ENCODE peak calls at places on chromosome 1, in nine cellular contexts. A is HCT116, S is esophagus squamous epithelium, C is DND-41, V is SJSA1, I is GM06990, T is cardiac muscle cell, J is thoracic aorta, N is psoas muscle. O is an unnamed sample.

GRCh38 chr1:17307946-17308345 is at the start of gene PADI4:
- DNase-seq in A (no peak), S (no peak), C (no peak), V (no peak), I (no peak), T (no peak), J (no peak), N (no peak), O (no peak)

GRCh38 chr1:178353524-178353923 is 143.2 kb downstream of the CLEC20A start:
- DNase-seq in A (no peak), S (no peak), C (no peak), V (no peak), I (no peak), T (no peak), J (no peak), N (no peak), O (no peak)

GRCh38 chr1:108070662-108071061 is 105.7 kb upstream of the VAV3 start:
- DNase-seq in A (no peak), S (no peak), C (no peak), V (no peak), I (no peak), T (no peak), J (no peak), N (no peak), O (no peak)

GRCh38 chr1:18901147-18901951 is 1.0 kb downstream of the ALDH4A1 start:
- DNase-seq in A (no peak), S (no peak), C (no peak), V (no peak), I (no peak), T (no peak), J (no peak), N (no peak), O (no peak)

GRCh38 chr1:26288311-26288941 is 8.5 kb downstream of the SH3BGRL3 start:
- DNase-seq in A (no peak), S (no peak), C (peak), V (no peak), I (peak), T (no peak), J (no peak), N (peak), O (no peak)

GRCh38 chr1:202810193-202810614 is 550 bp upstream of the PCAT6 start:
- DNase-seq in A (no peak), S (no peak), C (no peak), V (no peak), I (no peak), T (no peak), J (no peak), N (no peak), O (no peak)

GRCh38 chr1:160032165-160032827 is 506 bp upstream of the PIGM start:
- DNase-seq in A (no peak), S (no peak), C (peak), V (peak), I (no peak), T (no peak), J (no peak), N (no peak), O (no peak)

GRCh38 chr1:23720256-23720995 is 22.8 kb upstream of the ELOA start:
- DNase-seq in A (no peak), S (no peak), C (no peak), V (no peak), I (peak), T (no peak), J (no peak), N (no peak), O (no peak)

GRCh38 chr1:174912243-174912642 is 87.5 kb upstream of the CACYBP start:
- DNase-seq in A (no peak), S (no peak), C (no peak), V (no peak), I (peak), T (no peak), J (no peak), N (no peak), O (no peak)

GRCh38 chr1:24898152-24898908 is 31.7 kb downstream of the RUNX3 start:
- DNase-seq in A (peak), S (no peak), C (peak), V (peak), I (no peak), T (peak), J (no peak), N (no peak), O (peak)

GRCh38 chr1:30748098-30748698 is 9.4 kb downstream of the LAPTM5 start:
- DNase-seq in A (no peak), S (no peak), C (peak), V (no peak), I (peak), T (no peak), J (no peak), N (no peak), O (no peak)

GRCh38 chr1:74650561-74650960 is 23.0 kb downstream of the ERICH3 start:
- DNase-seq in A (no peak), S (no peak), C (no peak), V (peak), I (no peak), T (no peak), J (no peak), N (no peak), O (no peak)

GRCh38 chr1:230105754-230106625 is 39.0 kb downstream of the GALNT2 start:
- DNase-seq in A (peak), S (no peak), C (no peak), V (no peak), I (peak), T (no peak), J (no peak), N (no peak), O (no peak)

GRCh38 chr1:46278807-46279206 is 24.6 kb downstream of the LRRC41 start:
- DNase-seq in A (no peak), S (no peak), C (no peak), V (no peak), I (no peak), T (no peak), J (no peak), N (peak), O (no peak)

GRCh38 chr1:153793261-153793972 is 18.2 kb downstream of the SLC27A3 start:
- DNase-seq in A (no peak), S (no peak), C (no peak), V (no peak), I (no peak), T (no peak), J (no peak), N (peak), O (no peak)

GRCh38 chr1:207500306-207500705 is 4.3 kb downstream of the CR1 start:
- DNase-seq in A (no peak), S (no peak), C (no peak), V (no peak), I (no peak), T (no peak), J (no peak), N (no peak), O (no peak)

GRCh38 chr1:207494171-207494570 is 1.8 kb upstream of the CR1 start:
- DNase-seq in A (no peak), S (no peak), C (no peak), V (no peak), I (no peak), T (no peak), J (no peak), N (no peak), O (no peak)

GRCh38 chr1:207499573-207499972 is 3.6 kb downstream of the CR1 start:
- DNase-seq in A (peak), S (peak), C (peak), V (peak), I (no peak), T (peak), J (no peak), N (peak), O (peak)

GRCh38 chr1:207495816-207496792 is at the start of gene CR1:
- DNase-seq in A (no peak), S (no peak), C (peak), V (no peak), I (peak), T (peak), J (no peak), N (peak), O (no peak)

GRCh38 chr1:207497951-207498350 is 2.0 kb downstream of the CR1 start:
- DNase-seq in A (no peak), S (no peak), C (no peak), V (no peak), I (no peak), T (no peak), J (no peak), N (no peak), O (no peak)
- H3K4me3 ChIP-seq in A (no peak), S (no peak), C (no peak), V (no peak), I (peak), T (no peak), J (no peak), N (no peak), O (no peak)

GRCh38 chr1:228456252-228457016 is 30.7 kb upstream of the RNF187 start:
- DNase-seq in A (no peak), S (no peak), C (no peak), V (no peak), I (no peak), T (no peak), J (no peak), N (no peak), O (no peak)
- H3K4me3 ChIP-seq in A (peak), S (peak), C (no peak), V (peak), I (peak), T (peak), J (peak), N (peak), O (peak)

GRCh38 chr1:220892086-220892376 is 12.8 kb downstream of the HLX start:
- DNase-seq in A (no peak), S (no peak), C (no peak), V (no peak), I (no peak), T (no peak), J (no peak), N (no peak), O (no peak)

GRCh38 chr1:220892997-220893700 is 13.9 kb downstream of the HLX start:
- DNase-seq in A (no peak), S (no peak), C (no peak), V (no peak), I (no peak), T (no peak), J (no peak), N (no peak), O (no peak)

GRCh38 chr1:220894025-220894923 is 15.0 kb downstream of the HLX start:
- DNase-seq in A (no peak), S (no peak), C (no peak), V (no peak), I (no peak), T (peak), J (no peak), N (no peak), O (no peak)

GRCh38 chr1:220894924-220895256 is 15.6 kb downstream of the HLX start:
- DNase-seq in A (no peak), S (no peak), C (no peak), V (no peak), I (no peak), T (no peak), J (no peak), N (no peak), O (no peak)

GRCh38 chr1:220893701-220894024 is 14.4 kb downstream of the HLX start:
- DNase-seq in A (no peak), S (no peak), C (no peak), V (no peak), I (no peak), T (no peak), J (no peak), N (no peak), O (no peak)
- H3K4me3 ChIP-seq in A (no peak), S (no peak), C (no peak), V (no peak), I (no peak), T (peak), J (peak), N (peak), O (peak)

DNA sequence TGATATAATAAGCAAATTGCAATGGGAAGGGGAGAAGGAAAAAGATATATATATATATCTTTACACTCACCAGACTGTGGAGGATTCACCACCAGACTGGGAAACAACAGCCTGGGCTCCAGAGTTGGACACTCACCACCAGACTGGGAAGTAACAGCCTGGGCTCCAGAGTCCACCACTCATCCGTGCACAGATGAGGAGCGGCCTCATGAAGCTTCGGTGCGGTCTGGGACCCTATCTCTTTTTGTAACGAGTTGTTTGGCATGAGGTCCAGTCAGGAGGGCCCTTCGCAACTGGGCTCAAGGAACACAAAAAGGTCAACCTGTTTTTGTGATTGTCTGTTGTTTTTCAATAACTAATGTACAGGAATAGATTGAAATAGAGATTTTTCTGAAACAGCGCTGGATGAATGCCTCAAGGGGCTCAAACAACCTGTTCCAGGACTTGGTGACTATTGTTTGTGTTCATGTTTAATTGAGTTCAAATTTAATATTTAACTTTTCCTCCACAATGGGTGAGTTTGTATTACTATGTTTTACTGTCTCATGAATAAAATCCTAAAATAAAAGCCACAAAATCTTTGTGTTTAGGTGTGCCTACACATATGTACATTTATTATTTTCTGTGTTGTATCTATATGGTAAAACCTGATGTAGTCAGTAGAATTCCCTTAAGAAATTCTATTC is 40.1 kb downstream of the S100A10 start:
- DNase-seq in A (no peak), S (no peak), C (no peak), V (no peak), I (no peak), T (no peak), J (no peak), N (no peak), O (no peak)
- H3K4me3 ChIP-seq in A (no peak), S (no peak), C (no peak), V (no peak), I (no peak), T (no peak), J (no peak), N (no peak), O (no peak)

DNA sequence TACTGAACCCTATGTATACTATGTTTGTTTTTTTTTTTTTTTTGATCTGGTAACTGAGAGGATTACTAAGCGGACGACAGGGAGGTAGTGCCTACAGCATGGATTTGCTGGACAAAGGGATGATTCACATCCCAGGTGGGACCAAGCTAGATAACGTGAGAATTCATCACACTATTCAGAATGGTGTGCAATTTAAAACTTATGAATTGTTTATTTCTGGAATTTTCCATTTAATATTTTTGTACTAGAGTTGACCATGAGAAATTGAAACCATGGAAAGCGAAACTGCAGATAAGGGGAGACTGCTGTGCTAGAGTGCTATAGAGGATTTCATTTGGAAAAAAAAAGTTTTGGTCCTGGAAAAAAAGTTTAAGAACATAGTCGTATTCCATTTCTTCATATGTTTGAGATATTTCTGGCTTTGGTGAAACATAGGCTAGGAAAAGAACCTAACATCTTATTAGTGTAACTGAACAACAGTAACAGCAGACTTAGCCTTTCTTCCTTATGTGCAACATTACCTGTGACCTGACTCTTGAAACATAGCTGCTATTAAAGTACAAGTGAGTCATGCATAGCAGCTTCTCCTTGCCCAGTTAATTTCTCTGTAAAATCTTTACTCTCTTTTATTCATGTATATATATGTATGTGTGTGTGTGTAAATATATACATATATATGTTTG is 202.5 kb downstream of the FGGY start:
- DNase-seq in A (no peak), S (no peak), C (no peak), V (no peak), I (no peak), T (no peak), J (no peak), N (no peak), O (no peak)
- H3K4me3 ChIP-seq in A (no peak), S (no peak), C (no peak), V (no peak), I (no peak), T (no peak), J (peak), N (peak), O (no peak)

GRCh38 chr1:161198206-161198876 is 513 bp downstream of the ADAMTS4 start:
- DNase-seq in A (no peak), S (no peak), C (no peak), V (no peak), I (no peak), T (peak), J (no peak), N (peak), O (no peak)

GRCh38 chr1:161199506-161200119 is 759 bp upstream of the ADAMTS4 start:
- DNase-seq in A (no peak), S (no peak), C (no peak), V (no peak), I (no peak), T (no peak), J (no peak), N (no peak), O (no peak)

GRCh38 chr1:161200421-161200991 is 1.7 kb upstream of the ADAMTS4 start:
- DNase-seq in A (no peak), S (no peak), C (no peak), V (no peak), I (no peak), T (no peak), J (no peak), N (no peak), O (no peak)

GRCh38 chr1:161197560-161198205 is 1.2 kb downstream of the ADAMTS4 start:
- DNase-seq in A (no peak), S (no peak), C (no peak), V (no peak), I (no peak), T (no peak), J (no peak), N (no peak), O (no peak)

GRCh38 chr1:161198877-161199431 is at the start of gene ADAMTS4:
- DNase-seq in A (no peak), S (no peak), C (no peak), V (no peak), I (no peak), T (peak), J (no peak), N (peak), O (peak)
- H3K4me3 ChIP-seq in A (no peak), S (peak), C (no peak), V (no peak), I (no peak), T (no peak), J (peak), N (peak), O (peak)

GRCh38 chr1:181189245-181189644 is 100.7 kb downstream of the IER5 start:
- DNase-seq in A (no peak), S (no peak), C (no peak), V (no peak), I (no peak), T (no peak), J (no peak), N (no peak), O (no peak)
- H3K4me3 ChIP-seq in A (no peak), S (no peak), C (no peak), V (no peak), I (no peak), T (no peak), J (no peak), N (no peak), O (no peak)

GRCh38 chr1:109912873-109913272 is 2.2 kb downstream of the CSF1 start:
- DNase-seq in A (no peak), S (no peak), C (no peak), V (no peak), I (no peak), T (no peak), J (no peak), N (no peak), O (no peak)

GRCh38 chr1:109910123-109910962 is at the start of gene CSF1:
- DNase-seq in A (no peak), S (peak), C (peak), V (peak), I (peak), T (peak), J (peak), N (peak), O (peak)

GRCh38 chr1:109909531-109909930 is 1.1 kb upstream of the CSF1 start:
- DNase-seq in A (no peak), S (no peak), C (no peak), V (no peak), I (no peak), T (no peak), J (no peak), N (no peak), O (no peak)

GRCh38 chr1:109912214-109912861 is 1.7 kb downstream of the CSF1 start:
- DNase-seq in A (no peak), S (no peak), C (no peak), V (no peak), I (no peak), T (no peak), J (no peak), N (no peak), O (no peak)

GRCh38 chr1:109910963-109911798 is 532 bp downstream of the CSF1 start:
- DNase-seq in A (no peak), S (no peak), C (peak), V (peak), I (peak), T (no peak), J (no peak), N (no peak), O (no peak)
- H3K4me3 ChIP-seq in A (peak), S (peak), C (peak), V (peak), I (peak), T (peak), J (peak), N (peak), O (peak)

GRCh38 chr1:21624577-21625389 is 44.4 kb downstream of the RAP1GAP start:
- DNase-seq in A (no peak), S (no peak), C (no peak), V (no peak), I (no peak), T (no peak), J (no peak), N (no peak), O (no peak)
- H3K4me3 ChIP-seq in A (no peak), S (no peak), C (no peak), V (no peak), I (no peak), T (no peak), J (no peak), N (no peak), O (no peak)